ENCODE peak calls at places on chromosomes 16 and 17, in ten cellular contexts. S is AG04450; E is lung; R is CD8-positive, alpha-beta memory T cell; O is pancreas; I is left ventricle myocardium inferior; H is A673; D is SJSA1; K is GM23338; M is brain microvascular endothelial cell. A is an unnamed sample.

GRCh38 chr16:71626858-71627213 is 852 bp downstream of the MARVELD3 start:
- DNase-seq in S (no peak), E (peak; percentile 39), R (no peak), O (peak; percentile 68), I (no peak), H (no peak), D (no peak), K (peak; percentile 78), M (no peak), A (no peak)

GRCh38 chr16:86553356-86553755 is 1.7 kb downstream of the MTHFSD start:
- DNase-seq in S (no peak), E (no peak), R (no peak), O (no peak), I (no peak), H (no peak), D (no peak), K (peak; percentile 5), M (no peak), A (no peak)

GRCh38 chr17:70510288-70510687 is 341.0 kb downstream of the KCNJ2 start:
- DNase-seq in S (no peak), E (no peak), R (no peak), O (no peak), I (no peak), H (no peak), D (no peak), K (no peak), M (no peak), A (no peak)

GRCh38 chr16:88064889-88065746 is 113.9 kb downstream of the BANP start:
- DNase-seq in S (no peak), E (no peak), R (no peak), O (no peak), I (peak; percentile 5), H (no peak), D (peak; percentile 19), K (no peak), M (no peak), A (no peak)

GRCh38 chr16:67897231-67897630 is 4.2 kb downstream of the PSKH1 start:
- DNase-seq in S (no peak), E (no peak), R (no peak), O (no peak), I (no peak), H (no peak), D (no peak), K (no peak), M (peak; percentile 35), A (no peak)

GRCh38 chr17:37089998-37090397 is 141.2 kb downstream of the AATF start:
- DNase-seq in S (no peak), E (no peak), R (peak; percentile 86), O (no peak), I (no peak), H (no peak), D (no peak), K (no peak), M (no peak), A (no peak)

GRCh38 chr17:18031955-18032354 is 7.0 kb downstream of the ATPAF2 start:
- DNase-seq in S (no peak), E (no peak), R (no peak), O (no peak), I (no peak), H (no peak), D (no peak), K (no peak), M (peak; percentile 20), A (no peak)

GRCh38 chr16:970766-971581 is at the start of gene LMF1:
- DNase-seq in S (peak; percentile 71), E (peak; percentile 92), R (peak; percentile 93), O (peak; percentile 92), I (peak; percentile 93), H (peak; percentile 90), D (peak; percentile 95), K (peak; percentile 91), M (peak; percentile 73), A (peak; percentile 89)

GRCh38 chr17:79668344-79669250 is 57.7 kb upstream of the RBFOX3 start:
- DNase-seq in S (no peak), E (no peak), R (no peak), O (no peak), I (peak; percentile 8), H (no peak), D (no peak), K (no peak), M (no peak), A (no peak)

GRCh38 chr16:86925067-86925791 is 346.9 kb downstream of the FOXL1 start:
- DNase-seq in S (peak; percentile 78), E (no peak), R (no peak), O (no peak), I (no peak), H (peak; percentile 40), D (no peak), K (no peak), M (peak; percentile 43), A (no peak)

GRCh38 chr17:74833501-74834361 is 26.0 kb downstream of the GRIN2C start:
- DNase-seq in S (no peak), E (peak; percentile 37), R (no peak), O (no peak), I (no peak), H (no peak), D (no peak), K (no peak), M (peak; percentile 22), A (peak; percentile 32)

GRCh38 chr17:75518201-75518600 is 1.9 kb downstream of the TSEN54 start:
- DNase-seq in S (no peak), E (no peak), R (peak; percentile 85), O (no peak), I (no peak), H (no peak), D (no peak), K (no peak), M (no peak), A (peak; percentile 66)

GRCh38 chr16:84629580-84629979 is 11.7 kb upstream of the COTL1 start:
- DNase-seq in S (no peak), E (no peak), R (no peak), O (no peak), I (no peak), H (no peak), D (no peak), K (peak; percentile 34), M (no peak), A (no peak)

GRCh38 chr16:75074920-75075687 is 41.5 kb downstream of the LDHD start:
- DNase-seq in S (no peak), E (peak; percentile 33), R (peak; percentile 90), O (no peak), I (no peak), H (no peak), D (no peak), K (no peak), M (no peak), A (peak; percentile 86)

GRCh38 chr16:75078886-75079285 is 37.7 kb downstream of the LDHD start:
- DNase-seq in S (no peak), E (no peak), R (no peak), O (no peak), I (no peak), H (no peak), D (no peak), K (no peak), M (no peak), A (no peak)

GRCh38 chr16:75073551-75074414 is 42.8 kb downstream of the LDHD start:
- DNase-seq in S (no peak), E (no peak), R (no peak), O (no peak), I (no peak), H (no peak), D (no peak), K (no peak), M (peak; percentile 48), A (no peak)

GRCh38 chr16:75074415-75074793 is 42.2 kb downstream of the LDHD start:
- DNase-seq in S (no peak), E (no peak), R (no peak), O (no peak), I (no peak), H (no peak), D (no peak), K (no peak), M (no peak), A (no peak)

GRCh38 chr16:75075688-75076268 is 40.8 kb downstream of the LDHD start:
- DNase-seq in S (no peak), E (no peak), R (no peak), O (no peak), I (no peak), H (no peak), D (no peak), K (no peak), M (no peak), A (no peak)
- H3K27ac ChIP-seq in S (no peak overlapping the region), E (no peak overlapping the region), R (peak overlapping the region; percentile 33), O (no peak overlapping the region), I (no peak overlapping the region), H (no peak overlapping the region), D (no peak overlapping the region), K (no peak overlapping the region), M (no peak overlapping the region), A (peak overlapping the region; percentile 83)

GRCh38 chr17:8189041-8189710 is 804 bp downstream of the BORCS6 start:
- DNase-seq in S (no peak), E (no peak), R (peak; percentile 32), O (peak; percentile 45), I (peak; percentile 34), H (no peak), D (no peak), K (no peak), M (peak; percentile 5), A (no peak)

GRCh38 chr17:8188408-8188839 is 1.6 kb downstream of the BORCS6 start:
- DNase-seq in S (no peak), E (no peak), R (no peak), O (peak; percentile 47), I (no peak), H (no peak), D (no peak), K (no peak), M (no peak), A (no peak)

GRCh38 chr17:8189711-8190477 is at the start of gene BORCS6:
- DNase-seq in S (peak; percentile 97), E (peak; percentile 98), R (peak; percentile 95), O (peak; percentile 97), I (peak; percentile 97), H (peak; percentile 99), D (peak; percentile 93), K (peak; percentile 99), M (peak; percentile 99), A (peak; percentile 85)

GRCh38 chr17:8190506-8190905 is 526 bp upstream of the BORCS6 start:
- DNase-seq in S (no peak), E (no peak), R (no peak), O (no peak), I (no peak), H (no peak), D (no peak), K (no peak), M (no peak), A (no peak)

GRCh38 chr17:8192070-8192815 is 2.3 kb upstream of the BORCS6 start:
- DNase-seq in S (peak; percentile 47), E (peak; percentile 86), R (peak; percentile 45), O (peak; percentile 82), I (peak; percentile 80), H (peak; percentile 96), D (peak; percentile 51), K (peak; percentile 97), M (peak; percentile 93), A (no peak)
- H3K4me3 ChIP-seq in S (peak overlapping the region; percentile 39), E (no peak overlapping the region), R (peak overlapping the region; percentile 54), O (peak overlapping the region; percentile 27), I (peak overlapping the region; percentile 63), H (peak overlapping the region; percentile 34), D (no peak overlapping the region), K (peak overlapping the region; percentile 34), M (peak overlapping the region; percentile 29), A (no peak overlapping the region)

GRCh38 chr16:56610017-56610608 is 1.7 kb downstream of the MT2A start:
- DNase-seq in S (no peak), E (peak; percentile 58), R (peak; percentile 78), O (peak; percentile 18), I (no peak), H (peak; percentile 90), D (peak; percentile 82), K (no peak), M (peak; percentile 92), A (no peak)
- H3K27ac ChIP-seq in S (peak overlapping the region; percentile 98), E (peak overlapping the region; percentile 88), R (peak overlapping the region; percentile 52), O (peak overlapping the region; percentile 78), I (peak overlapping the region; percentile 95), H (peak overlapping the region; percentile 72), D (peak overlapping the region; percentile 96), K (no peak overlapping the region), M (peak overlapping the region; percentile 97), A (peak overlapping the region; percentile 69)

GRCh38 chr17:81096741-81097133 is 61.8 kb downstream of the BAIAP2 start:
- DNase-seq in S (no peak), E (no peak), R (no peak), O (no peak), I (no peak), H (no peak), D (peak; percentile 19), K (no peak), M (no peak), A (peak; percentile 66)
- H3K4me3 ChIP-seq in S (no peak overlapping the region), E (no peak overlapping the region), R (no peak overlapping the region), O (no peak overlapping the region), I (no peak overlapping the region), H (no peak overlapping the region), D (no peak overlapping the region), K (no peak overlapping the region), M (no peak overlapping the region), A (no peak overlapping the region)